ENCODE peak calls at places on chromosome 5, in nine cellular contexts. J is A549, C is ovary, T is body of pancreas, N is uterus, V is suprapubic skin, Y is erythroblast, U is Peyer's patch, O is K562. X is an unnamed sample.

GRCh38 chr5:6085461-6085860 is 292.9 kb downstream of the MED10 start:
- DNase-seq in Y (no peak), J (no peak), O (no peak), V (no peak), U (no peak), T (no peak), N (no peak), C (no peak), X (no peak)

GRCh38 chr5:179313849-179314521 is 31.3 kb downstream of the ADAMTS2 start:
- DNase-seq in Y (no peak), J (no peak), V (peak), O (no peak), N (peak), C (peak), T (peak), U (peak), X (peak)

GRCh38 chr5:148437249-148437648 is 53.5 kb downstream of the FBXO38 start:
- DNase-seq in T (no peak), O (no peak), J (no peak), U (no peak), N (no peak), V (no peak), Y (peak), C (no peak), X (no peak)

GRCh38 chr5:43555895-43556606 is 826 bp downstream of the PAIP1 start:
- DNase-seq in Y (peak), T (peak), N (peak), C (peak), J (peak), U (peak), O (peak), V (peak), X (peak)

GRCh38 chr5:1477341-1477740 is 32.1 kb upstream of the SLC6A3 start:
- DNase-seq in T (peak), J (no peak), U (peak), Y (no peak), C (no peak), V (peak), N (no peak), O (no peak), X (peak)

GRCh38 chr5:111755942-111756353 is 1.0 kb downstream of the NREP start:
- DNase-seq in Y (peak), U (no peak), J (no peak), N (no peak), T (no peak), V (no peak), C (no peak), O (no peak), X (no peak)

GRCh38 chr5:149381986-149382338 is 2.9 kb upstream of the IL17B start:
- DNase-seq in C (peak), U (peak), O (peak), Y (peak), V (peak), J (peak), T (peak), N (peak), X (peak)

GRCh38 chr5:89208392-89208791 is 325.4 kb upstream of the MEF2C start:
- DNase-seq in Y (no peak), N (no peak), T (no peak), J (no peak), V (no peak), O (no peak), C (no peak), U (no peak), X (no peak)

GRCh38 chr5:176481659-176482213 is 33.6 kb downstream of the FAF2 start:
- DNase-seq in O (peak), T (no peak), V (no peak), C (no peak), N (no peak), U (no peak), Y (no peak), J (no peak), X (no peak)

GRCh38 chr5:6634788-6635430 is 1.7 kb downstream of the SRD5A1 start:
- DNase-seq in V (no peak), Y (no peak), T (no peak), J (no peak), O (no peak), U (no peak), N (no peak), C (no peak), X (no peak)

GRCh38 chr5:55923873-55924500 is 70.8 kb downstream of the IL6ST start:
- DNase-seq in Y (no peak), J (no peak), C (no peak), U (no peak), N (no peak), O (no peak), T (no peak), V (no peak), X (no peak)

GRCh38 chr5:180860273-180860886 is 696 bp downstream of the ZFP62 start:
- DNase-seq in T (peak), V (no peak), U (peak), O (peak), J (peak), N (no peak), Y (peak), C (peak), X (no peak)

GRCh38 chr5:36090033-36090432 is 23.4 kb upstream of the UGT3A2 start:
- DNase-seq in O (no peak), T (no peak), N (no peak), C (no peak), V (no peak), U (no peak), Y (peak), J (no peak), X (no peak)

GRCh38 chr5:120621339-120621738 is 157.2 kb downstream of the PRR16 start:
- DNase-seq in J (no peak), N (no peak), U (no peak), V (no peak), O (no peak), Y (no peak), C (no peak), T (no peak), X (no peak)

GRCh38 chr5:68682400-68683152 is 411.2 kb upstream of the SLC30A5 start:
- DNase-seq in J (peak), C (no peak), U (no peak), Y (no peak), N (no peak), V (no peak), O (no peak), T (peak), X (no peak)

GRCh38 chr5:7261049-7261448 is 134.9 kb upstream of the ADCY2 start:
- DNase-seq in N (no peak), T (peak), Y (peak), U (no peak), C (no peak), V (no peak), O (peak), J (peak), X (no peak)

GRCh38 chr5:143738415-143739401 is 73.3 kb upstream of the HMHB1 start:
- DNase-seq in T (no peak), Y (no peak), C (no peak), U (no peak), J (no peak), O (no peak), N (no peak), V (no peak), X (no peak)

GRCh38 chr5:14035859-14036440 is 91.5 kb upstream of the DNAH5 start:
- DNase-seq in C (no peak), V (no peak), Y (no peak), J (peak), U (no peak), O (no peak), N (peak), T (peak), X (no peak)

GRCh38 chr5:56757077-56757476 is 58.3 kb upstream of the MAP3K1 start:
- DNase-seq in T (no peak), O (no peak), C (no peak), Y (no peak), U (no peak), J (no peak), N (no peak), V (no peak), X (no peak)

GRCh38 chr5:147093138-147093537 is 141.7 kb upstream of the STK32A start:
- DNase-seq in V (no peak), O (no peak), J (no peak), C (no peak), Y (no peak), U (no peak), N (no peak), T (no peak), X (no peak)

GRCh38 chr5:23446436-23446835 is 61.0 kb upstream of the PRDM9 start:
- DNase-seq in T (no peak), Y (no peak), C (no peak), U (no peak), O (no peak), J (no peak), N (no peak), V (no peak), X (no peak)

GRCh38 chr5:95988877-95989276 is 27.2 kb upstream of the ELL2 start:
- DNase-seq in O (no peak), C (no peak), T (peak), U (no peak), V (no peak), J (no peak), N (no peak), Y (no peak), X (no peak)

GRCh38 chr5:39005566-39006232 is 68.5 kb downstream of the RICTOR start:
- DNase-seq in V (no peak), O (peak), N (no peak), Y (peak), T (peak), J (peak), U (no peak), C (no peak), X (no peak)

GRCh38 chr5:75368391-75368790 is 31.4 kb downstream of the HMGCR start:
- DNase-seq in O (no peak), Y (no peak), J (no peak), N (no peak), T (no peak), C (no peak), V (no peak), U (no peak), X (no peak)

GRCh38 chr5:96595300-96596090 is 66.7 kb upstream of the CAST start:
- DNase-seq in C (no peak), N (no peak), V (no peak), O (peak), Y (peak), J (no peak), T (no peak), U (no peak), X (no peak)

GRCh38 chr5:76990899-76991475 is 38.1 kb downstream of the CRHBP start:
- DNase-seq in Y (no peak), J (no peak), U (no peak), C (no peak), V (no peak), O (no peak), N (no peak), T (no peak), X (no peak)

GRCh38 chr5:129973716-129974426 is 69.6 kb downstream of the CHSY3 start:
- DNase-seq in C (no peak), U (no peak), N (no peak), T (no peak), Y (no peak), O (no peak), V (no peak), J (no peak), X (no peak)

GRCh38 chr5:171152382-171152781 is 156.7 kb upstream of the TLX3 start:
- DNase-seq in J (peak), C (no peak), O (peak), N (no peak), V (no peak), Y (no peak), T (no peak), U (no peak), X (no peak)

GRCh38 chr5:57172466-57172961 is 1.3 kb upstream of the GPBP1 start:
- DNase-seq in N (no peak), V (no peak), U (no peak), C (no peak), O (no peak), Y (peak), T (no peak), J (no peak), X (no peak)

DNA sequence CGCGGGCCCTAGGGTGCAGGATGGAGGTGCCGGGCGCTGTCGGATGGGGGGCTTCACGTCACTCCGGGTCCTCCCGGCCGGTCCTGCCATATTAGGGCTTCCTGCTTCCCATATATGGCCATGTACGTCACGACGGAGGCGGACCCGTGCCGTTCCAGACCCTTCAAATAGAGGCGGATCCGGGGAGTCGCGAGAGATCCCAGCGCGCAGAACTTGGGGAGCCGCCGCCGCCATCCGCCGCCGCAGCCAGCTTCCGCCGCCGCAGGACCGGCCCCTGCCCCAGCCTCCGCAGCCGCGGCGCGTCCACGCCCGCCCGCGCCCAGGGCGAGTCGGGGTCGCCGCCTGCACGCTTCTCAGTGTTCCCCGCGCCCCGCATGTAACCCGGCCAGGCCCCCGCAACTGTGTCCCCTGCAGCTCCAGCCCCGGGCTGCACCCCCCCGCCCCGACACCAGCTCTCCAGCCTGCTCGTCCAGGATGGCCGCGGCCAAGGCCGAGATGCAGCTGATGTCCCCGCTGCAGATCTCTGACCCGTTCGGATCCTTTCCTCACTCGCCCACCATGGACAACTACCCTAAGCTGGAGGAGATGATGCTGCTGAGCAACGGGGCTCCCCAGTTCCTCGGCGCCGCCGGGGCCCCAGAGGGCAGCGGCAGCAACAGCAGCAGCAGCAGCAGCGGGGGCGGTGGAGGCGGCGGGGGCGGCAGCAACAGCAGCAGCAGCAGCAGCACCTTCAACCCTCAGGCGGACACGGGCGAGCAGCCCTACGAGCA is at the start of gene EGR1:
- DNase-seq in T (peak), O (peak), Y (peak), U (peak), N (peak), C (peak), V (peak), J (peak), X (peak)
- TF ChIP-seq POLR2A in T (no peak), O (peak), Y (peak), U (peak), N (peak), C (peak), V (peak), J (peak), X (peak)

DNA sequence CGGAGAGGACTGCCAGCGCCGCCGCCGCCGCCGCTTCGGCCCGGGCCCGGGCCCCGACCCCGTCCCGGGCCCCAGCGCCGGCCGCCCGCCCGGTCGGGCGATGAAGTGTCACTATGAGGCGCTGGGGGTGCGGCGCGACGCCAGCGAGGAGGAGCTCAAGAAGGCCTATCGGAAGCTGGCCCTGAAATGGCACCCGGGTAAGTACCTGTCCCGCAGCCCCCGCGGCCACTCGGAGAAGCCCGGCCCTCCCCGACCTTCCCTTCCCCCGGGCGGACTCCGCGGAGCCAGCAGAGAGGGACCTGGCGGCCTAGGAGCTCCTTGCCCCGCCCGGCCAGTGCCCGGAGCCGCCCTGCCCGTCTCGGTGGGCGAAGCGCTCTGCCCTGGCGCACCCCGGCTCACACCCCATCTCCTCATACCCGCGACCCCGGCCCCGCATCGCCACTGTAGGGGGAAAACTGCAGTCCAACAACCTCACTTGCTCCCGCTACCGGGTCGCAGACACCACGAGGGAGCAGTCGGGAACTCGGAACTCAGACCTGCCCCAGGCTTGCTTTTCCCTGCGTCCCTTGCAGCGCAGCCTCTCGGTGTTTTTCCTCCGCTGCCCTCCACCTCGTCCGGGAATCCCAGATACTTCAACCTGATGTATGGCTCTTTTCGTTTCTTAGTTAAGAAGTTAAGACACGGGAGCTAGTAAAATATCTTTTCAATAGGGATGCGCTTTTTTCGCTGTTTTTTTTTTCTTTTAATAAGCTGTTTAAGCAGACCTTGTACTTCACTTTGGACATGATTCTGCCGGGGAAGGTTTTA is 564 bp downstream of the DNAJC21 start:
- DNase-seq in N (peak), V (peak), C (peak), T (peak), U (peak), O (peak), Y (peak), J (peak), X (peak)
- TF ChIP-seq POLR2A in N (peak), V (peak), C (peak), T (peak), U (peak), O (peak), Y (peak), J (peak), X (peak)

GRCh38 chr5:119355636-119356383 is at the start of gene TNFAIP8:
- DNase-seq in C (peak), U (peak), Y (peak), J (no peak), V (peak), T (peak), N (peak), O (no peak), X (peak)
- TF ChIP-seq POLR2A in C (no peak), U (no peak), Y (peak), J (no peak), V (peak), T (no peak), N (no peak), O (no peak), X (no peak)

GRCh38 chr5:82275267-82275664 is 2.9 kb downstream of the RPS23 start:
- DNase-seq in V (no peak), C (no peak), O (no peak), U (no peak), J (no peak), Y (peak), T (no peak), N (no peak), X (no peak)
- TF ChIP-seq POLR2A in V (no peak), C (no peak), O (peak), U (no peak), J (no peak), Y (no peak), T (no peak), N (no peak), X (no peak)

GRCh38 chr5:151264113-151264512 is 11.1 kb downstream of the GM2A start:
- DNase-seq in C (no peak), T (no peak), N (no peak), V (no peak), Y (no peak), O (no peak), J (no peak), U (no peak), X (no peak)
- TF ChIP-seq POLR2A in C (no peak), T (no peak), N (no peak), V (no peak), Y (no peak), O (no peak), J (no peak), U (no peak), X (no peak)

DNA sequence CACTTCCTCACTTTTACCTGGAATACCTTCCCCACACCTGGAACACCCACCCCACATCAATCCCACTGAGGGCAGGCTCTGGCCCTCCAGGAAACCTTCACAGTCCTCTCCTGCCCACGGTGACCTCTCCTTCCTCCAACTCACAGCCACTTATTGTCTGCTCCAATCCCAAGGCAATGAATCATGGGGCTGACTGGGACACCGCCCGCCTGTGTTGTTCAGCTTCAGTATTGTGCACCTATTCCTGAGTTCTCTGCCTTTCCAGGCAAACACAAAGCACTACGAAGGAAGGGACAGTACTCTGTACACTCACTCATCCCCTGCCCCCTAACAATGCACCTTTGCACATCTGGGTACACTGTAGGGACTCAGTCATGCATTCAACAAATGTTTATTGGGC is 7.3 kb downstream of the PCDH1 start:
- DNase-seq in O (no peak), V (no peak), N (peak), T (peak), U (peak), J (no peak), C (no peak), Y (no peak), X (no peak)
- TF ChIP-seq POLR2A in O (no peak), V (no peak), N (no peak), T (no peak), U (no peak), J (no peak), C (no peak), Y (no peak), X (no peak)

DNA sequence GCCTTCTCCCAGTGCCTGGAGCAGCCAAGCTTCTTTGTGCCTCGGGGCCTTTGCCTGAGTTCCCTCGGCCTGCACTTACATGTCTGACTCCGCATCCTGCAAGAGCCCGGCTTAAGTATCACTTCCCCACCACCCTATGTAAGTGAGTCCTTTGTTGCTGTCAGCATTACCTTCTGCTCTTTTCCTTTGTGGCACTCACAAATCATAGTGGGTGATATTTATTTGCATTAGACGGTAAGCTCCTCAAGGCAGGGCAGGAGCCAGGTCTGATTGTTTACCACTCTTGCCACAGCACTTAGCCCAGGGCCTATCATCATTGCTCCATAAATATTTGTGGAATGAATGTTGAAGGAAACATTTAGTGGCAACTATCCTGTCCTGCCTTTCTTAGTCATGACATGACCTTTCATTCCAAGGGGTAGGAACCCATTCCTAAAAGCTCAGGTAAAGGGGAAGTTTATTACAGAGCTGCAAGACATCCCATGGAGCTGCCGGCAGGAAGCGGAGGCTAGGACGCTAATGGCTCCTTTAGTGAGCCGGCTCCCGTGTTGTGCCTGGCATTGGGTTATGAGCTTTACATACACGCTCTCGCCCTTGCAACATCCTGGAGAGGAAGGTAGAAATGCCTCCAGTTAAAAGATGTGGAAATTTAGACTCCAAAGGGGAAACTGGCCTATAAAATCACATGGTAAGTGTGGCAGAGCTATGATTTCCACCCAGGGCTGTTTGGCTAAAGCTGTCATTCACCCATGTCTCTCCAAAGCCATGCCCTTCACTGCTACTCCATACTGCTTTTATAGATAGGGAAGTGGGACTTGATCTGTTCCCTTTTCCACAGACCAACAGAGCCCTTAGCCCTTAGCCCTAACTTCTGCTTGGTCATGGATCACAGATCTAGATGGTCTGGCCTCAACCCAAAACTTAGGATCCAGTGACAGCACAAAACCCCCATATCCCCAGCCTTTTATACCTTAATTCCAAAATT is 5.0 kb downstream of the GM2A start:
- DNase-seq in Y (no peak), O (no peak), U (no peak), V (peak), C (no peak), N (no peak), T (peak), J (no peak), X (no peak)
- TF ChIP-seq POLR2A in Y (no peak), O (no peak), U (no peak), V (no peak), C (no peak), N (no peak), T (no peak), J (no peak), X (no peak)